ENCODE peak calls at places on chromosomes 3 and 15, in six cellular contexts. C is A673, V is K562, K is hepatocyte, O is cardiac muscle cell, M is heart right ventricle. E is an unnamed sample.

GRCh38 chr3:130934442-130935089 is 40.7 kb downstream of the ATP2C1 start:
- DNase-seq in V (no peak), C (no peak), M (no peak), K (no peak), O (no peak), E (no peak)

GRCh38 chr3:120988994-120989393 is 81.0 kb downstream of the STXBP5L start:
- DNase-seq in O (no peak), C (no peak), K (no peak), M (no peak), V (no peak), E (no peak)

GRCh38 chr3:67642734-67643133 is 11.7 kb downstream of the SUCLG2 start:
- DNase-seq in V (no peak), C (no peak), M (no peak), K (no peak), O (no peak), E (no peak)

GRCh38 chr3:150235799-150236198 is 172.3 kb upstream of the TSC22D2 start:
- DNase-seq in C (no peak), O (peak; percentile 42), V (no peak), M (no peak), K (no peak), E (no peak)

GRCh38 chr3:120615863-120616599 is 19.9 kb downstream of the NDUFB4 start:
- DNase-seq in M (peak; percentile 54), O (no peak), K (no peak), C (peak; percentile 88), V (no peak), E (peak; percentile 40)

GRCh38 chr15:74179101-74179841 is 5.8 kb downstream of the ISLR start:
- DNase-seq in V (no peak), M (peak; percentile 83), O (no peak), K (peak; percentile 54), C (no peak), E (peak; percentile 78)

GRCh38 chr3:176767385-176767784 is 429.9 kb downstream of the TBL1XR1 start:
- DNase-seq in O (no peak), V (no peak), C (no peak), M (no peak), K (no peak), E (no peak)

GRCh38 chr15:24761704-24762302 is 86.2 kb downstream of the NPAP1 start:
- DNase-seq in V (no peak), K (no peak), C (no peak), M (no peak), O (no peak), E (no peak)

GRCh38 chr3:147881933-147882332 is 472.8 kb downstream of the ZIC1 start:
- DNase-seq in C (no peak), M (no peak), V (no peak), O (no peak), K (no peak), E (no peak)

GRCh38 chr3:114104414-114104813 is 47.9 kb downstream of the QTRT2 start:
- DNase-seq in K (no peak), M (no peak), C (no peak), V (no peak), O (no peak), E (no peak)

GRCh38 chr15:74653426-74654082 is 37.9 kb downstream of the CLK3 start:
- DNase-seq in C (no peak), V (no peak), O (peak; percentile 86), M (no peak), K (no peak), E (no peak)

GRCh38 chr15:70772402-70772801 is 9.0 kb upstream of the UACA start:
- DNase-seq in V (no peak), M (no peak), C (no peak), O (no peak), K (no peak), E (no peak)

GRCh38 chr3:4950948-4951347 is 28.3 kb upstream of the BHLHE40 start:
- DNase-seq in M (no peak), V (no peak), O (no peak), C (no peak), K (no peak), E (no peak)

GRCh38 chr3:179829391-179829790 is 176.6 kb downstream of the USP13 start:
- DNase-seq in K (no peak), V (no peak), C (peak; percentile 31), M (no peak), O (no peak), E (no peak)

GRCh38 chr3:115418583-115418982 is 204.7 kb upstream of the GAP43 start:
- DNase-seq in C (no peak), O (no peak), V (no peak), M (no peak), K (no peak), E (no peak)

GRCh38 chr15:39077998-39078397 is 502.9 kb upstream of the THBS1 start:
- DNase-seq in C (no peak), K (no peak), O (no peak), M (no peak), V (no peak), E (no peak)

GRCh38 chr3:43580181-43580580 is 41.6 kb downstream of the ANO10 start:
- DNase-seq in M (no peak), O (no peak), K (no peak), V (no peak), C (no peak), E (no peak)

GRCh38 chr3:111785034-111785433 is 74.0 kb upstream of the PHLDB2 start:
- DNase-seq in K (no peak), O (no peak), C (no peak), M (no peak), V (no peak), E (no peak)

GRCh38 chr15:67091073-67091965 is 25.9 kb downstream of the SMAD3 start:
- DNase-seq in C (no peak), O (peak; percentile 79), K (peak; percentile 73), V (peak; percentile 86), M (peak; percentile 73), E (peak; percentile 74)

GRCh38 chr15:90885432-90886290 is 1.4 kb downstream of the FES start:
- DNase-seq in K (peak; percentile 84), O (peak; percentile 77), V (peak; percentile 76), M (peak; percentile 88), C (peak; percentile 80), E (peak; percentile 83)

GRCh38 chr3:63967675-63968611 is 55.4 kb downstream of the PSMD6 start:
- DNase-seq in V (no peak), O (peak; percentile 43), M (no peak), K (peak; percentile 75), C (no peak), E (peak; percentile 30)

GRCh38 chr3:101824691-101825090 is 24.6 kb upstream of the NFKBIZ start:
- DNase-seq in V (no peak), M (no peak), C (peak; percentile 40), K (no peak), O (no peak), E (no peak)

DNA sequence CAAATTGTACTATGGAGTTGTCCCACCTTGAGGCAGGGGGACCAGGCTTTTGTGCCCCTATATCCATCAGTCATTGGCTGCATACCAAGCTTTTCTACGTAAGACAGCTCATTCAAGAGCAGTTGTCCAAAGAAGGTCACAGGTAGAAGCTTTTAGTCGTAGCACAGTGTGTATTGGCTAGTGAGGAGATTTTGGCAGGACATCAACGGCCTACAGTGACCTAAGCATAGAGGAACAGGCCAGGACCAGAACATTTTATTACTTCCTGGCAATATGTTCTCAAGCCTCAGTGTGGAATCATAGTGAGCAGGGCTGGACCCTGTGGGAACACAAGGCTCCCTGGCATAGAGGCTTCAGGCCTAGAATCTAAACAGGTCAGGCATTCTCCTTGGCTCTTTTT is 105.4 kb upstream of the ANKRD28 start:
- DNase-seq in O (no peak), V (no peak), M (no peak), C (no peak), K (no peak), E (peak; percentile 46)
- H3K27ac ChIP-seq in O (no peak overlapping the region), V (no peak overlapping the region), M (peak overlapping the region; percentile 85), C (no peak overlapping the region), K (no peak overlapping the region), E (peak overlapping the region; percentile 91)

DNA sequence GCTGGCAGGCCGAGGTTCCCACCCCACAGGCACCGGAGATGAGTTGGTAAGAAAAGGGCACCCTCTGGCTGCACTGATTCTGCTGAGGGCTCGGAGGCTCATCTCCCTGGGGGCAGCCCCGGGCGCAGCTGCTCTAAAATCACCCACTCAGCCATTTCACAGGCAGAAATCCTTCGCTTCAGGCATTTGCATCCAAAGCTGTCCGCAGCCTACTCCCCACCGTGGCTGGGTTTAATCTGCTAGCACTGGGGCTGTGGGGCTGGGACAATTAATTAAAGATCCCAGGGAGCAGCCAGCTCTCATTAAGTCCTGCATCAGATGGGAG is 104.3 kb upstream of the PRR20G start:
- DNase-seq in K (no peak), O (no peak), C (no peak), V (no peak), M (no peak), E (peak; percentile 6)
- H3K27ac ChIP-seq in K (no peak overlapping the region), O (no peak overlapping the region), C (no peak overlapping the region), V (no peak overlapping the region), M (no peak overlapping the region), E (no peak overlapping the region)

GRCh38 chr3:136919799-136920580 is 37.8 kb upstream of the IL20RB start:
- DNase-seq in O (no peak), K (no peak), C (peak; percentile 92), V (no peak), M (no peak), E (no peak)
- H3K27ac ChIP-seq in O (no peak overlapping the region), K (no peak overlapping the region), C (peak overlapping the region; percentile 64), V (peak overlapping the region; percentile 10), M (peak overlapping the region; percentile 22), E (peak overlapping the region; percentile 68)

GRCh38 chr15:81298606-81299005 is 25.3 kb downstream of the STARD5 start:
- DNase-seq in K (no peak), C (no peak), O (no peak), M (no peak), V (no peak), E (no peak)

GRCh38 chr15:81296673-81297072 is 27.3 kb downstream of the STARD5 start:
- DNase-seq in V (no peak), O (no peak), K (no peak), M (peak; percentile 44), C (peak; percentile 94), E (peak; percentile 47)

GRCh38 chr15:81297147-81297572 is 26.8 kb downstream of the STARD5 start:
- DNase-seq in V (no peak), O (no peak), K (no peak), M (no peak), C (peak; percentile 37), E (no peak)

GRCh38 chr15:81296218-81296617 is 27.7 kb downstream of the STARD5 start:
- DNase-seq in C (no peak), M (no peak), K (no peak), V (no peak), O (no peak), E (no peak)

DNA sequence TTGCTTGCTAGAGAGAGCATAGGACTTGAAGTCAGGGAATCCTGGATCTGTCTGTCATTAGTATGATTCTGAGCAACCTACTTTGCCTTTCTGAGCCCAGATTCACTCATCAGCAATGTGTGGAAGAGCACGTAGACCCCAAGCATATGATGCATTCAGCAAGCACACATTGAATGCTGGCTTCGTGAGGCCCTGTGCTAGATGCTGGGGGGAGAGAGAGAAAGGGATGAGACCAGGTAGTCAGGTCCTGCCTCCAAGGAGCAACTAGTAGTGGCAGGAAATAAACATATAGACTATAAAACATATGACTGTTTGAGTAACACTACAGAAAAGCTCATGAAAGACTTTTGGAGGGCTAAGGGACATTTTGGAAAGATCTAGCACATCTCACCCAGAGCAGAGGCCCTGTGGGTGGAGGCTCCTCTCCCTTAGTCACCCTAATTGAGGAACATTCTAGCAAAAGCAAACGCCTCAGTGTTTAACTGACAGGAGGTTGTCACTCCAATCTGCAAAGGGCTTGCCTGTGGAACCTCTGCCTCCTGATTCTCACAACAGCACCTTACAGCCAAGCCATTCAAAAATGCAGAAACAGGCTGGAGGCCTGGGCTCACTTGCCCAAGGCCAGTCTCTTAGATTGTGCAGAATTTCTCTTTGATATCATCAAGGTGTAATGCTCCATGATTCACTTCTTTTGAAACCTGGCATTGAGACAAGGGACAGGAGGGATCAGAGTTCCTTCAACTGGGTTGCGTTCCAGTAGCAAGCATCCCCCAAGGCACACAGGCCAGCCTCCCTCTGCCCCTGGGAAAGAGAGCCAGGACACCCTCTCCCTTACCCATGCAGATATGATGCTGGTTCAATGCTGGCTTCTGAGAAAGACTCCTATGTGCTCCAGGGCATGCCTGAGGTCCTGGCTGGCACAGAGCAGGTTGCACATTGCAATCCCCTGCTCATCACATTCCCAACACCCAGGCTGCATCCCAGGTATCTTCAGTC is 26.1 kb downstream of the STARD5 start:
- DNase-seq in C (no peak), V (no peak), O (no peak), M (no peak), K (no peak), E (no peak)
- H3K27ac ChIP-seq in C (no peak overlapping the region), V (no peak overlapping the region), O (no peak overlapping the region), M (peak overlapping the region; percentile 46), K (no peak overlapping the region), E (peak overlapping the region; percentile 69)